ENCODE peak calls at places on chromosomes 2 and 18, in four cellular contexts. M is T-helper 9 cell, S is mammary epithelial cell, K is NCI-H774. Q is an unnamed sample.

GRCh38 chr2:201413552-201413951 is 37.7 kb downstream of the TRAK2 start:
- DNase-seq in K (no peak), M (no peak), S (no peak), Q (no peak)

GRCh38 chr2:11494310-11494709 is 28.3 kb upstream of the E2F6 start:
- DNase-seq in M (no peak), K (no peak), S (no peak), Q (no peak)

GRCh38 chr2:104638162-104638561 is 215.8 kb upstream of the POU3F3 start:
- DNase-seq in M (no peak), K (no peak), S (no peak), Q (no peak)

GRCh38 chr2:128028668-128029054 is 802 bp upstream of the SAP130 start:
- DNase-seq in K (no peak), M (no peak), S (no peak), Q (no peak)

GRCh38 chr18:77872166-77872565 is 622.5 kb downstream of the GALR1 start:
- DNase-seq in S (no peak), K (no peak), M (no peak), Q (no peak)

GRCh38 chr18:8615397-8616025 is 6.3 kb downstream of the RAB12 start:
- DNase-seq in K (peak; percentile 56), S (peak; percentile 87), M (no peak), Q (no peak)

GRCh38 chr18:28114472-28114871 is 62.5 kb downstream of the CDH2 start:
- DNase-seq in S (peak; percentile 63), K (no peak), M (no peak), Q (no peak)

GRCh38 chr2:46010223-46010924 is 286.8 kb upstream of the EPAS1 start:
- DNase-seq in K (no peak), S (no peak), M (no peak), Q (no peak)

GRCh38 chr18:6954501-6954900 is 163.1 kb downstream of the LAMA1 start:
- DNase-seq in K (no peak), S (no peak), M (no peak), Q (no peak)

GRCh38 chr2:100603945-100604633 is 41.3 kb downstream of the PDCL3 start:
- DNase-seq in M (no peak), S (peak; percentile 9), K (no peak), Q (no peak)

GRCh38 chr18:13376841-13377351 is 158.3 kb downstream of the LDLRAD4 start:
- DNase-seq in M (peak; percentile 67), K (no peak), S (no peak), Q (peak; percentile 47)